ENCODE peak calls at places on chromosomes 16 and 17, in four cellular contexts. One of them, this sample, is unnamed.

GRCh38 chr17:52505601-52506000 is 347.1 kb upstream of the CA10 start:
- DNase-seq in GM23338: no peak
- DNase-seq in endothelial cell of umbilical vein: no peak
- DNase-seq in hepatocyte: no peak
- DNase-seq in this sample: no peak

GRCh38 chr17:83013779-83014117 is 65.7 kb upstream of the METRNL start:
- DNase-seq in GM23338: no peak
- DNase-seq in endothelial cell of umbilical vein: no peak
- DNase-seq in hepatocyte: no peak
- DNase-seq in this sample: no peak

GRCh38 chr17:12756786-12757185 is 32.5 kb upstream of the ARHGAP44 start:
- DNase-seq in GM23338: no peak
- DNase-seq in endothelial cell of umbilical vein: no peak
- DNase-seq in hepatocyte: no peak
- DNase-seq in this sample: no peak

GRCh38 chr16:27993587-27993986 is 69.9 kb downstream of the GSG1L start:
- DNase-seq in GM23338: no peak
- DNase-seq in endothelial cell of umbilical vein: no peak
- DNase-seq in hepatocyte: no peak
- DNase-seq in this sample: no peak

GRCh38 chr17:45040459-45040858 is 11.0 kb downstream of the DCAKD start:
- DNase-seq in GM23338: peak
- DNase-seq in endothelial cell of umbilical vein: no peak
- DNase-seq in hepatocyte: no peak
- DNase-seq in this sample: no peak

GRCh38 chr16:854808-855410 is 54.4 kb upstream of the GNG13 start:
- DNase-seq in GM23338: no peak
- DNase-seq in endothelial cell of umbilical vein: no peak
- DNase-seq in hepatocyte: no peak
- DNase-seq in this sample: no peak

GRCh38 chr17:263271-263670 is 81.8 kb upstream of the DOC2B start:
- DNase-seq in GM23338: no peak
- DNase-seq in endothelial cell of umbilical vein: no peak
- DNase-seq in hepatocyte: no peak
- DNase-seq in this sample: no peak

GRCh38 chr16:56793504-56793903 is 63.6 kb downstream of the NUP93 start:
- DNase-seq in GM23338: peak
- DNase-seq in endothelial cell of umbilical vein: peak
- DNase-seq in hepatocyte: peak
- DNase-seq in this sample: no peak

GRCh38 chr17:68289473-68289872 is 1.5 kb downstream of the SLC16A6 start:
- DNase-seq in GM23338: no peak
- DNase-seq in endothelial cell of umbilical vein: no peak
- DNase-seq in hepatocyte: no peak
- DNase-seq in this sample: no peak

GRCh38 chr16:50742521-50743150 is 750 bp downstream of the CYLD start:
- DNase-seq in GM23338: peak
- DNase-seq in endothelial cell of umbilical vein: peak
- DNase-seq in hepatocyte: peak
- DNase-seq in this sample: no peak

GRCh38 chr17:9355841-9356240 is 219.8 kb downstream of the STX8 start:
- DNase-seq in GM23338: no peak
- DNase-seq in endothelial cell of umbilical vein: no peak
- DNase-seq in hepatocyte: no peak
- DNase-seq in this sample: no peak

GRCh38 chr17:79840204-79840988 is 1.2 kb upstream of the CBX4 start:
- DNase-seq in GM23338: peak
- DNase-seq in endothelial cell of umbilical vein: peak
- DNase-seq in hepatocyte: peak
- DNase-seq in this sample: no peak

GRCh38 chr16:88049561-88050545 is 98.6 kb downstream of the BANP start:
- DNase-seq in GM23338: no peak
- DNase-seq in endothelial cell of umbilical vein: no peak
- DNase-seq in hepatocyte: no peak
- DNase-seq in this sample: no peak

GRCh38 chr16:60151987-60152386 is 1417.9 kb upstream of the GOT2 start:
- DNase-seq in GM23338: no peak
- DNase-seq in endothelial cell of umbilical vein: no peak
- DNase-seq in hepatocyte: peak
- DNase-seq in this sample: no peak

GRCh38 chr16:66801320-66802105 is at the start of gene TERB1:
- DNase-seq in GM23338: peak
- DNase-seq in endothelial cell of umbilical vein: no peak
- DNase-seq in hepatocyte: no peak
- DNase-seq in this sample: no peak

GRCh38 chr16:11914210-11914758 is 1.5 kb downstream of the GSPT1 start:
- DNase-seq in GM23338: no peak
- DNase-seq in endothelial cell of umbilical vein: peak
- DNase-seq in hepatocyte: no peak
- DNase-seq in this sample: no peak

GRCh38 chr17:50934161-50934560 is 68.0 kb upstream of the TOB1 start:
- DNase-seq in GM23338: no peak
- DNase-seq in endothelial cell of umbilical vein: no peak
- DNase-seq in hepatocyte: no peak
- DNase-seq in this sample: no peak

GRCh38 chr16:15643453-15644305 is 725 bp upstream of the MARF1 start:
- DNase-seq in GM23338: peak
- DNase-seq in endothelial cell of umbilical vein: peak
- DNase-seq in hepatocyte: peak
- DNase-seq in this sample: no peak

GRCh38 chr17:72372185-72372584 is 251.4 kb downstream of the SOX9 start:
- DNase-seq in GM23338: no peak
- DNase-seq in endothelial cell of umbilical vein: no peak
- DNase-seq in hepatocyte: no peak
- DNase-seq in this sample: no peak

GRCh38 chr17:9924735-9925191 is 19.7 kb upstream of the RCVRN start:
- DNase-seq in GM23338: peak
- DNase-seq in endothelial cell of umbilical vein: peak
- DNase-seq in hepatocyte: peak
- DNase-seq in this sample: peak

GRCh38 chr17:17151962-17152361 is 54.2 kb downstream of the PLD6 start:
- DNase-seq in GM23338: no peak
- DNase-seq in endothelial cell of umbilical vein: peak
- DNase-seq in hepatocyte: peak
- DNase-seq in this sample: no peak

GRCh38 chr17:78620099-78620498 is 42.9 kb upstream of the DNAH17 start:
- DNase-seq in GM23338: no peak
- DNase-seq in endothelial cell of umbilical vein: no peak
- DNase-seq in hepatocyte: no peak
- DNase-seq in this sample: no peak

GRCh38 chr16:1002399-1003161 is 21.0 kb downstream of the SOX8 start:
- DNase-seq in GM23338: no peak
- DNase-seq in endothelial cell of umbilical vein: peak
- DNase-seq in hepatocyte: peak
- DNase-seq in this sample: peak

GRCh38 chr17:45942284-45942683 is 47.9 kb downstream of the MAPT start:
- DNase-seq in GM23338: peak
- DNase-seq in endothelial cell of umbilical vein: no peak
- DNase-seq in hepatocyte: no peak
- DNase-seq in this sample: no peak

GRCh38 chr16:18800674-18801196 is 614 bp downstream of the ARL6IP1 start:
- DNase-seq in GM23338: peak
- DNase-seq in endothelial cell of umbilical vein: peak
- DNase-seq in hepatocyte: peak
- DNase-seq in this sample: no peak

GRCh38 chr17:45584092-45585036 is 93.8 kb upstream of the PLEKHM1 start:
- DNase-seq in GM23338: peak
- DNase-seq in endothelial cell of umbilical vein: peak
- DNase-seq in hepatocyte: peak
- DNase-seq in this sample: no peak

GRCh38 chr16:81729451-81729850 is 49.6 kb upstream of the PLCG2 start:
- DNase-seq in GM23338: peak
- DNase-seq in endothelial cell of umbilical vein: no peak
- DNase-seq in hepatocyte: no peak
- DNase-seq in this sample: no peak

GRCh38 chr16:74698220-74698619 is 2.4 kb downstream of the MLKL start:
- DNase-seq in GM23338: no peak
- DNase-seq in endothelial cell of umbilical vein: peak
- DNase-seq in hepatocyte: no peak
- DNase-seq in this sample: no peak

GRCh38 chr17:62761884-62762283 is 46.2 kb downstream of the MARCHF10 start:
- DNase-seq in GM23338: peak
- DNase-seq in endothelial cell of umbilical vein: no peak
- DNase-seq in hepatocyte: no peak
- DNase-seq in this sample: peak

GRCh38 chr17:83073389-83074063 is 5.9 kb upstream of the METRNL start:
- DNase-seq in GM23338: no peak
- DNase-seq in endothelial cell of umbilical vein: no peak
- DNase-seq in hepatocyte: peak
- DNase-seq in this sample: peak

GRCh38 chr16:4240624-4241023 is 1.3 kb downstream of the SRL start:
- DNase-seq in GM23338: peak
- DNase-seq in endothelial cell of umbilical vein: no peak
- DNase-seq in hepatocyte: no peak
- DNase-seq in this sample: no peak

GRCh38 chr16:4239682-4240175 is 2.2 kb downstream of the SRL start:
- DNase-seq in GM23338: no peak
- DNase-seq in endothelial cell of umbilical vein: no peak
- DNase-seq in hepatocyte: no peak
- DNase-seq in this sample: no peak

GRCh38 chr16:4241601-4242270 is at the start of gene SRL:
- DNase-seq in GM23338: no peak
- DNase-seq in endothelial cell of umbilical vein: no peak
- DNase-seq in hepatocyte: no peak
- DNase-seq in this sample: no peak

GRCh38 chr16:4244254-4244812 is 2.5 kb upstream of the SRL start:
- DNase-seq in GM23338: no peak
- DNase-seq in endothelial cell of umbilical vein: no peak
- DNase-seq in hepatocyte: peak
- DNase-seq in this sample: no peak

GRCh38 chr16:4239020-4239419 is 2.9 kb downstream of the SRL start:
- DNase-seq in GM23338: no peak
- DNase-seq in endothelial cell of umbilical vein: peak
- DNase-seq in hepatocyte: no peak
- DNase-seq in this sample: no peak
- TF ChIP-seq EZH2 in GM23338: no peak
- TF ChIP-seq EZH2 in endothelial cell of umbilical vein: no peak
- TF ChIP-seq EZH2 in hepatocyte: no peak
- TF ChIP-seq EZH2 in this sample: no peak

DNA sequence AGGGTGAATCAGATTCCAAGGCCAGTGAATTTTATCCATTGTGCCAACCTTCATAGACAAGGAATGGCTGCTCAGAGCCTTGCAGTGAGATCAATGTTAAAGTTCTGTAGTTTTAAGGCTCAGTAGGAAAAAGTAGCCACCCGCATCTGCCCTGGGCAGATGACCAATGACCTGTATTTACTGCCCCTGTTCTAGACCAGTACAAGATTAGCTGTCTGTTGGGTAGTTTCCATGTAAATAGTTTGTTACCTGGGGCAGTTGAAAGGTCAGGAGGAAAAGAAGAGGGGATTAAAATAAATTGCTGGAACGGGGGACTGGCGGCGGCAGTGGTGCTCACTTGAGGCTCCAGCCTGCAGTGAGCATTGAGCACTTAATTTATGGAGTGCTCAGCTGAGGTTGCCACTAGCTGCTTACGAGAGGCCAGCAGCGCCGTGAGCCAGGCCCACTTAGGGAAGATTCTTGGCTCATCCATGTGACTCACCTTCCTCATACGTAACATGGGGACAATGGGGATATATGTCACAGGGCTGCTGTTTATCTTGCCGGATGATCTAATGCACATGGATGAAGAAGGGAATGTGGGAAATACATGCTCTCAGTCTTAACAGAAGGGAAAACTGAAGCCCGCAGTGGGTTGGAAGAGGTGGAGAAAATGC is 10.7 kb upstream of the NOS2 start:
- DNase-seq in GM23338: no peak
- DNase-seq in endothelial cell of umbilical vein: peak
- DNase-seq in hepatocyte: peak
- DNase-seq in this sample: no peak
- H2AFZ ChIP-seq in GM23338: peak
- H2AFZ ChIP-seq in endothelial cell of umbilical vein: no peak
- H2AFZ ChIP-seq in hepatocyte: no peak
- H2AFZ ChIP-seq in this sample: no peak

GRCh38 chr17:22492331-22492730 is 800.0 kb downstream of the KCNJ18 start:
- DNase-seq in GM23338: no peak
- DNase-seq in endothelial cell of umbilical vein: no peak
- DNase-seq in hepatocyte: no peak
- DNase-seq in this sample: no peak
- TF ChIP-seq CTCF in GM23338: no peak
- TF ChIP-seq CTCF in endothelial cell of umbilical vein: no peak
- TF ChIP-seq CTCF in hepatocyte: no peak
- TF ChIP-seq CTCF in this sample: no peak

GRCh38 chr17:6831662-6832263 is at the start of gene TEKT1:
- DNase-seq in GM23338: peak
- DNase-seq in endothelial cell of umbilical vein: peak
- DNase-seq in hepatocyte: peak
- DNase-seq in this sample: no peak
- TF ChIP-seq EZH2 in GM23338: no peak
- TF ChIP-seq EZH2 in endothelial cell of umbilical vein: no peak
- TF ChIP-seq EZH2 in hepatocyte: no peak
- TF ChIP-seq EZH2 in this sample: no peak

This sample was measured in keratinocyte.